ENCODE peak calls at places on chromosomes 12 and 14, in ten cellular contexts. S, M, D, G, K, Z, U, B, V and O are unnamed samples.
A peak's percentile ranks its signal among the peaks of the same experiment; 100 is the strongest.

GRCh38 chr12:54417712-54418440 is 1.2 kb downstream of the ITGA5 start:
- DNase-seq in V (peak; percentile 64), M (no peak), G (peak; percentile 64), B (no peak), U (no peak), K (no peak), S (no peak), D (no peak), Z (no peak), O (peak; percentile 46)

GRCh38 chr14:100532154-100532915 is 54.9 kb downstream of the BEGAIN start:
- DNase-seq in Z (no peak), S (no peak), K (no peak), M (no peak), V (peak; percentile 19), U (peak; percentile 17), D (no peak), B (peak; percentile 24), G (no peak), O (peak; percentile 10)

GRCh38 chr12:121637231-121637914 is 11.0 kb downstream of the ORAI1 start:
- DNase-seq in V (peak; percentile 46), Z (no peak), D (no peak), S (no peak), M (no peak), U (no peak), G (peak; percentile 56), B (peak; percentile 72), K (no peak), O (peak; percentile 29)

GRCh38 chr14:19743256-19743655 is at the start of gene OR4Q3:
- DNase-seq in V (no peak), K (no peak), Z (no peak), S (no peak), G (no peak), U (no peak), D (no peak), B (no peak), M (no peak), O (no peak)

GRCh38 chr12:15605886-15606590 is 183.2 kb downstream of the EPS8 start:
- DNase-seq in S (no peak), D (peak; percentile 91), B (no peak), K (no peak), U (no peak), M (no peak), G (no peak), V (no peak), Z (no peak), O (no peak)

GRCh38 chr12:80162177-80162576 is 62.8 kb downstream of the OTOGL start:
- DNase-seq in K (no peak), U (peak; percentile 19), G (no peak), B (no peak), D (no peak), V (no peak), M (no peak), Z (no peak), S (no peak), O (no peak)

GRCh38 chr14:100531591-100532121 is 55.6 kb downstream of the BEGAIN start:
- DNase-seq in V (peak; percentile 18), B (peak; percentile 42), U (no peak), D (no peak), Z (no peak), S (no peak), K (no peak), M (no peak), G (no peak), O (no peak)

GRCh38 chr14:103819503-103820307 is 27.7 kb downstream of the PPP1R13B start:
- DNase-seq in Z (no peak), G (peak; percentile 58), M (peak; percentile 25), S (peak; percentile 48), K (no peak), D (peak; percentile 59), U (peak; percentile 20), V (peak; percentile 52), B (no peak), O (no peak)

GRCh38 chr12:71671816-71672215 is 7.7 kb downstream of the THAP2 start:
- DNase-seq in G (no peak), K (no peak), S (no peak), D (no peak), U (no peak), Z (no peak), M (no peak), B (no peak), V (no peak), O (no peak)

GRCh38 chr14:100900837-100901390 is 2.6 kb downstream of the RTL1 start:
- DNase-seq in G (peak; percentile 45), M (no peak), U (no peak), K (no peak), Z (no peak), D (no peak), V (no peak), S (peak; percentile 8), B (peak; percentile 54), O (no peak)

GRCh38 chr14:22510527-22511110 is 78.4 kb downstream of the DAD1 start:
- DNase-seq in B (no peak), M (no peak), V (no peak), S (peak; percentile 68), G (no peak), K (no peak), Z (no peak), U (peak; percentile 88), D (no peak), O (no peak)

GRCh38 chr14:34364201-34364600 is 97.8 kb downstream of the SPTSSA start:
- DNase-seq in G (no peak), K (no peak), B (no peak), Z (no peak), V (no peak), D (no peak), U (no peak), S (no peak), M (no peak), O (no peak)

GRCh38 chr12:39619316-39619659 is 315 bp downstream of the ABCD2 start:
- DNase-seq in D (peak; percentile 93), Z (no peak), U (no peak), V (peak; percentile 17), S (no peak), G (no peak), B (no peak), K (no peak), M (no peak), O (no peak)

GRCh38 chr14:50010752-50011151 is 105.6 kb downstream of the VCPKMT start:
- DNase-seq in M (no peak), K (no peak), U (peak; percentile 63), V (no peak), G (no peak), B (no peak), S (no peak), D (no peak), Z (no peak), O (no peak)

GRCh38 chr14:93410893-93411292 is 19.8 kb upstream of the UNC79 start:
- DNase-seq in K (no peak), B (no peak), G (no peak), Z (no peak), S (no peak), M (no peak), V (no peak), U (no peak), D (no peak), O (no peak)

GRCh38 chr12:64419696-64420095 is 15.5 kb downstream of the XPOT start:
- DNase-seq in S (no peak), D (no peak), M (no peak), V (no peak), G (no peak), U (no peak), K (no peak), B (no peak), Z (no peak), O (no peak)

GRCh38 chr12:47080725-47081502 is 1.2 kb upstream of the AMIGO2 start:
- DNase-seq in S (peak; percentile 73), B (peak; percentile 81), K (no peak), Z (no peak), U (peak; percentile 70), V (peak; percentile 77), D (no peak), M (no peak), G (peak; percentile 83), O (no peak)

GRCh38 chr14:65631040-65631439 is 218.5 kb downstream of the FUT8 start:
- DNase-seq in U (no peak), V (no peak), G (no peak), B (no peak), D (no peak), K (no peak), S (no peak), M (no peak), Z (no peak), O (no peak)

GRCh38 chr12:90896164-90896563 is 58.8 kb downstream of the CCER1 start:
- DNase-seq in G (no peak), D (no peak), U (peak; percentile 90), Z (no peak), K (peak; percentile 81), S (peak; percentile 62), V (no peak), B (no peak), M (peak; percentile 41), O (no peak)

GRCh38 chr12:114774181-114774580 is 90.2 kb upstream of the TBX3 start:
- DNase-seq in D (no peak), M (no peak), G (no peak), K (no peak), Z (no peak), U (no peak), B (no peak), V (no peak), S (peak; percentile 94), O (no peak)

GRCh38 chr12:25949343-25949742 is 9.1 kb upstream of the RASSF8 start:
- DNase-seq in B (no peak), V (no peak), M (no peak), U (no peak), S (no peak), G (no peak), D (no peak), Z (no peak), K (no peak), O (no peak)

GRCh38 chr14:96772929-96773328 is 24.3 kb upstream of the VRK1 start:
- DNase-seq in Z (no peak), V (no peak), U (no peak), B (no peak), M (no peak), G (no peak), K (no peak), S (no peak), D (no peak), O (no peak)

GRCh38 chr12:24198936-24199644 is 249.6 kb upstream of the SOX5 start:
- DNase-seq in G (no peak), B (no peak), S (no peak), K (no peak), U (no peak), D (no peak), M (no peak), Z (no peak), V (no peak), O (no peak)

GRCh38 chr12:66653801-66654200 is 25.1 kb downstream of the GRIP1 start:
- DNase-seq in B (no peak), S (no peak), Z (no peak), K (no peak), G (no peak), M (no peak), D (no peak), U (no peak), V (no peak), O (no peak)

GRCh38 chr14:104265918-104266642 is 127.7 kb downstream of the KIF26A start:
- DNase-seq in U (no peak), K (no peak), Z (no peak), B (no peak), G (no peak), S (no peak), V (no peak), D (no peak), M (no peak), O (peak; percentile 8)

GRCh38 chr14:44712095-44712822 is 205.2 kb upstream of the FSCB start:
- DNase-seq in V (no peak), G (no peak), M (no peak), S (no peak), K (no peak), D (no peak), U (no peak), B (no peak), Z (no peak), O (no peak)

GRCh38 chr12:56014205-56014604 is 6.6 kb upstream of the IKZF4 start:
- DNase-seq in S (no peak), M (no peak), Z (no peak), G (no peak), D (no peak), B (no peak), V (no peak), U (no peak), K (no peak), O (no peak)

GRCh38 chr12:18895946-18896345 is 158.0 kb downstream of the CAPZA3 start:
- DNase-seq in V (peak; percentile 81), B (peak; percentile 79), U (no peak), S (no peak), M (no peak), G (peak; percentile 79), D (no peak), Z (no peak), K (no peak), O (no peak)